ENCODE peak calls at places on chromosomes 13 and 19, in eight cellular contexts. D, J, L, F, G, N, V and M are unnamed samples.

GRCh38 chr19:2428027-2428690 is 773 bp upstream of the TIMM13 start:
- DNase-seq in D (no peak), J (no peak), L (no peak), F (peak), G (no peak), N (peak), V (peak), M (peak)

GRCh38 chr19:14118165-14119051 is 846 bp upstream of the PRKACA start:
- DNase-seq in D (peak), J (no peak), L (peak), F (peak), G (no peak), N (peak), V (peak), M (peak)

GRCh38 chr13:31282741-31283455 is 83.1 kb downstream of the B3GLCT start:
- DNase-seq in D (no peak), J (no peak), L (no peak), F (no peak), G (no peak), N (no peak), V (no peak), M (no peak)

GRCh38 chr19:13420780-13421179 is 85.5 kb downstream of the CACNA1A start:
- DNase-seq in D (no peak), J (no peak), L (no peak), F (no peak), G (no peak), N (no peak), V (no peak), M (no peak)

GRCh38 chr13:23619073-23619855 is 49.1 kb downstream of the TNFRSF19 start:
- DNase-seq in D (no peak), J (no peak), L (no peak), F (no peak), G (no peak), N (no peak), V (no peak), M (no peak)

GRCh38 chr19:47195462-47195861 is 35.5 kb downstream of the BBC3 start:
- DNase-seq in D (no peak), J (no peak), L (no peak), F (no peak), G (no peak), N (no peak), V (no peak), M (no peak)

GRCh38 chr19:45773384-45773783 is 4.3 kb upstream of the SIX5 start:
- DNase-seq in D (no peak), J (no peak), L (no peak), F (no peak), G (no peak), N (no peak), V (no peak), M (no peak)

GRCh38 chr13:100129605-100130004 is 40.7 kb downstream of the PCCA start:
- DNase-seq in D (no peak), J (no peak), L (no peak), F (no peak), G (peak), N (no peak), V (no peak), M (no peak)

GRCh38 chr13:80704369-80704768 is 363.4 kb upstream of the SPRY2 start:
- DNase-seq in D (no peak), J (no peak), L (no peak), F (no peak), G (no peak), N (peak), V (no peak), M (no peak)

GRCh38 chr13:46778095-46778494 is 18.9 kb downstream of the ESD start:
- DNase-seq in D (no peak), J (no peak), L (peak), F (no peak), G (no peak), N (no peak), V (no peak), M (no peak)

GRCh38 chr13:31119966-31120733 is 41.6 kb downstream of the HSPH1 start:
- DNase-seq in D (no peak), J (no peak), L (no peak), F (no peak), G (no peak), N (no peak), V (peak), M (no peak)

GRCh38 chr19:13022111-13022858 is 27.0 kb downstream of the NFIX start:
- DNase-seq in D (no peak), J (no peak), L (peak), F (no peak), G (no peak), N (no peak), V (no peak), M (no peak)

GRCh38 chr13:109415057-109415456 is 371.3 kb downstream of the IRS2 start:
- DNase-seq in D (no peak), J (no peak), L (no peak), F (no peak), G (no peak), N (no peak), V (no peak), M (no peak)